ENCODE peak calls at places on chromosomes 11 and 22, in seven cellular contexts. D is pancreas, Z is IMR-90, M is uterus, Q is GM23338, I is cardiac muscle cell, O is prostate gland. P is an unnamed sample.

GRCh38 chr11:46446343-46446751 is 54.8 kb upstream of the CHRM4 start:
- DNase-seq in Z (peak; percentile 52), M (no peak), Q (peak; percentile 64), D (no peak), I (no peak), O (no peak), P (no peak)

GRCh38 chr11:99015634-99016454 is 4.9 kb upstream of the CNTN5 start:
- DNase-seq in M (no peak), Q (peak; percentile 71), Z (peak; percentile 51), O (no peak), I (peak; percentile 70), D (no peak), P (no peak)

GRCh38 chr11:123381817-123382554 is 48.1 kb upstream of the GRAMD1B start:
- DNase-seq in I (no peak), O (no peak), Z (no peak), Q (no peak), M (no peak), D (no peak), P (no peak)

GRCh38 chr11:104005234-104005855 is 31.1 kb upstream of the DDI1 start:
- DNase-seq in Z (peak; percentile 72), Q (no peak), O (no peak), M (no peak), D (no peak), I (no peak), P (no peak)

GRCh38 chr11:79902493-79902892 is 461.7 kb upstream of the TENM4 start:
- DNase-seq in Q (no peak), D (no peak), I (no peak), Z (peak; percentile 73), M (no peak), O (no peak), P (no peak)

GRCh38 chr11:69638941-69639681 is 1.8 kb upstream of the CCND1 start:
- DNase-seq in I (peak; percentile 95), D (peak; percentile 88), O (peak; percentile 96), Q (peak; percentile 99), Z (peak; percentile 97), M (peak; percentile 80), P (peak; percentile 41)

GRCh38 chr11:64711138-64711943 is 11.7 kb downstream of the NRXN2 start:
- DNase-seq in I (peak; percentile 37), Z (no peak), M (no peak), O (no peak), Q (peak; percentile 92), D (peak; percentile 74), P (no peak)

GRCh38 chr11:70551323-70552166 is 153.2 kb downstream of the CTTN start:
- DNase-seq in Z (peak; percentile 23), M (no peak), D (no peak), O (no peak), Q (no peak), I (no peak), P (no peak)

GRCh38 chr11:59898046-59898445 is 19.5 kb downstream of the OOSP3 start:
- DNase-seq in O (no peak), Q (peak; percentile 3), Z (no peak), M (no peak), D (no peak), I (no peak), P (no peak)

GRCh38 chr11:112499153-112499907 is 238.7 kb upstream of the PLET1 start:
- DNase-seq in M (no peak), I (no peak), Q (peak; percentile 45), D (no peak), O (no peak), Z (no peak), P (no peak)

GRCh38 chr11:71381781-71382505 is 66.2 kb downstream of the DHCR7 start:
- DNase-seq in Q (no peak), I (no peak), M (no peak), D (no peak), Z (no peak), O (no peak), P (no peak)

GRCh38 chr22:20243545-20244249 is 24.4 kb downstream of the RTN4R start:
- DNase-seq in Q (peak; percentile 47), M (peak; percentile 77), D (no peak), Z (peak; percentile 71), I (peak; percentile 92), O (peak; percentile 25), P (peak; percentile 35)

GRCh38 chr11:19092342-19092741 is 24.6 kb upstream of the ZDHHC13 start:
- DNase-seq in M (no peak), Z (no peak), O (no peak), I (no peak), Q (no peak), D (no peak), P (no peak)

GRCh38 chr11:33064033-33064825 is 24.9 kb downstream of the TCP11L1 start:
- DNase-seq in D (no peak), M (no peak), I (no peak), O (no peak), Q (peak; percentile 18), Z (no peak), P (no peak)

GRCh38 chr22:23800297-23801237 is 13.8 kb downstream of the SMARCB1 start:
- DNase-seq in M (no peak), I (no peak), D (no peak), Z (no peak), O (no peak), Q (no peak), P (no peak)

GRCh38 chr11:34525887-34526657 is 12.5 kb upstream of the ELF5 start:
- DNase-seq in D (no peak), Z (no peak), O (no peak), M (no peak), I (no peak), Q (no peak), P (no peak)

GRCh38 chr22:43883012-43883661 is 8.7 kb downstream of the PNPLA5 start:
- DNase-seq in O (peak; percentile 38), M (no peak), Q (peak; percentile 96), I (peak; percentile 90), Z (peak; percentile 81), D (no peak), P (peak; percentile 8)

GRCh38 chr11:124946735-124947141 is 7.3 kb upstream of the CCDC15 start:
- DNase-seq in D (no peak), M (no peak), O (no peak), Z (peak; percentile 40), Q (no peak), I (no peak), P (no peak)

GRCh38 chr11:17498058-17498457 is 21.4 kb upstream of the ABCC8 start:
- DNase-seq in Q (peak; percentile 40), I (no peak), D (no peak), O (no peak), Z (no peak), M (no peak), P (no peak)

GRCh38 chr22:37374571-37374970 is 52.7 kb downstream of the ELFN2 start:
- DNase-seq in O (no peak), Z (no peak), Q (no peak), D (no peak), I (no peak), M (no peak), P (no peak)
- H3K27ac ChIP-seq in O (no peak overlapping the region), Z (no peak overlapping the region), Q (no peak overlapping the region), D (no peak overlapping the region), I (no peak overlapping the region), M (no peak overlapping the region), P (no peak overlapping the region)

GRCh38 chr22:17767236-17768065 is 6.8 kb downstream of the BID start:
- DNase-seq in D (no peak), M (no peak), Z (no peak), Q (no peak), O (no peak), I (no peak), P (no peak)
- H3K27ac ChIP-seq in D (no peak overlapping the region), M (no peak overlapping the region), Z (no peak overlapping the region), Q (no peak overlapping the region), O (no peak overlapping the region), I (no peak overlapping the region), P (no peak overlapping the region)

DNA sequence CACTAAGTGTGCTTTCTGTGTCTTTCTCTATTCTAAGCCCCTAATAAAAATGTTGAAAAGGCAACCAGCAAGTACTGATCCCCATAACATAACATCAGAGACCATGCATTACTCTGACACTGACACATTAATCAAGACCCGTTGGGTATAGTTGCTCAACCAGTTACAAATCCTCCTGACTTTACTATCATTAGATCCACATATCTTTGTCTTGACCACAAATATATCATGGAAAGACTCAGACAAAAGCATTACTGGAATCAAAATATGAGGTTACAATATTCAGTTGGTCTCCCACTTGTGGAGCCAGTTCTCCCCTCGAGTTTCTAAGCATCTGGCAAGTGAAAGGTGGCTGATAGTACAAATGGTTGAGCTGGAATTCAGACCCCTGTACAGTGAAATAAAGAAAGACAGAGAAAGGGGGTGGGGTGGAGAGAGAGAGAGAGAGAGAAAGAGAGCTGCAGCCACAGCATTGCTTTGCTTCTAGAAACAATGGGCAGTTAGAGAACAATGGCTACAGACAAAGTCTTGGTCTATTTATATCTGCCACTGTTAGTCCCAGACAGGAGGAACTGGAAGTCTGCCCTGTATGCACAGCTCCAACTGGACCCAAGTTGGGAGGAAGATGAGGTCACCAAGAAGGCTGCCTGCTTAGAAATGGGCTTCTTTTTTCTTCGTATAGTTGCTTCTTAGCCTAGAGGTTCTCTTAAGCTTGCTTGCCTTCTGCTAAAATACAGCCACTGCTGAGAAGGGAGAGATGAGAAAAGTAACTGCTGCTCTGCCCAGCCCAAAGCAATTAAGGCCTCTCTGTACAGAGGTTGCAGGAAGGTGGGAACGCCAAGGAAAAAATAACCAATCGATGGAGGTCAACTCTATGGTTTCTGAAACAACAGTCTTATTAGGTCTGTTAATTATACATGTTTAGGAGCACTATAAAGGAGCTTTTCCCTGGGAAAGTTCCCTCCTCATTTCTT is 85.5 kb downstream of the ETS1 start:
- DNase-seq in D (no peak), Q (no peak), M (no peak), Z (peak; percentile 77), I (no peak), O (no peak), P (peak; percentile 14)
- H3K27ac ChIP-seq in D (peak overlapping the region; percentile 11), Q (no peak overlapping the region), M (peak overlapping the region; percentile 35), Z (peak overlapping the region; percentile 60), I (no peak overlapping the region), O (no peak overlapping the region), P (peak overlapping the region; percentile 40)

DNA sequence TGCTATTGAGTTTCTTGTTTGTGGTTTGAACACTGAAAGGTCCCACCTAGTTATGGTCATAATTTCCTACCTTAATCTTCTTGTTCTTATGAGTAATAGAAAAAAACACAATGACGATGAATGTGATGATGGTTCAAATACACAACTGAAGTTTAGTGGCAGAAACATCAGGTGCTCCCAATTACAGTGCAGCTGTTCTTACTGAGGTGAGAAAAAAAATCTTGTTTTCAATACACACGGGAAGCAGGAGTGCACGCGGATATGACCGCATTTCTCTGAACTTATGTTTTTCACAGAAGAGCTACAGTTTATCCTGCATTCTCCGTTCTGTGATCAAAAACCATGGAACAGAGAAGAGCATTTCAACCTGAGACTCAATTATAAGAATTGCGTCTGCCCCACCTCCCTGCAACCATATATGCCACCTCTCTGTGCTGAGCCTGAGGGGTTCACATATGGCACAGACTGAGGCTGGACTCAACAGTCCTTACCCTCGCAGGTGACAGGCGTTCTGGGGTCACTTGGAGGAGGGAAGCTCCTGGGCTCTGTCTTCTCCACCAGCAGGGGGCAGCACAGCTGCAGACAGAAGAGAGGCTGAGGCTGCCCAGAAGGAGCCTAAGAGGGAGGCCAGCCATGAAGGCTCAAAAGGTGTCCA is 99.7 kb upstream of the IGLL5 start:
- DNase-seq in M (no peak), I (no peak), D (peak; percentile 52), O (no peak), Z (peak; percentile 28), Q (peak; percentile 81), P (peak; percentile 16)
- H3K27ac ChIP-seq in M (no peak overlapping the region), I (no peak overlapping the region), D (no peak overlapping the region), O (no peak overlapping the region), Z (no peak overlapping the region), Q (no peak overlapping the region), P (no peak overlapping the region)